ENCODE peak calls at places on chromosomes 12 and 14, in five cellular contexts. V is Caco-2; I is RCC 7860; P is stimulated activated CD8-positive, alpha-beta memory T cell treated with anti-CD3 and anti-CD28 coated beads, Interleukin-12 subunit alpha, Interleukin-12 subunit beta, amount 100 ng/mL, for 1 hour; M is NCI-H146. A is an unnamed sample.

GRCh38 chr12:91138337-91138905 is 27.1 kb upstream of the LUM start:
- DNase-seq in I (no peak), P (no peak), V (no peak), M (no peak), A (no peak)

GRCh38 chr12:47004634-47005033 is 74.8 kb upstream of the PCED1B start:
- DNase-seq in V (no peak), M (no peak), P (no peak), I (no peak), A (no peak)

GRCh38 chr12:102879144-102879763 is 37.8 kb downstream of the PAH start:
- DNase-seq in M (peak), P (no peak), I (peak), V (peak), A (peak)

GRCh38 chr12:75600146-75600545 is 88.7 kb upstream of the KRR1 start:
- DNase-seq in P (no peak), V (no peak), M (no peak), I (no peak), A (no peak)

GRCh38 chr12:131610181-131610580 is 100.7 kb upstream of the SFSWAP start:
- DNase-seq in I (no peak), V (no peak), P (no peak), M (no peak), A (no peak)

GRCh38 chr12:104377507-104377812 is 73.9 kb downstream of the EID3 start:
- DNase-seq in V (no peak), M (no peak), P (no peak), I (no peak), A (no peak)

GRCh38 chr12:86660488-86661171 is 404.4 kb upstream of the MGAT4C start:
- DNase-seq in I (peak), M (no peak), V (no peak), P (no peak), A (peak)

GRCh38 chr12:112353389-112353788 is 28.8 kb downstream of the HECTD4 start:
- DNase-seq in P (no peak), V (no peak), M (no peak), I (no peak), A (no peak)

GRCh38 chr14:39368261-39368959 is 63.8 kb downstream of the FBXO33 start:
- DNase-seq in M (peak), I (peak), P (peak), V (peak), A (peak)

GRCh38 chr12:95214466-95214865 is 2.8 kb downstream of the FGD6 start:
- DNase-seq in I (no peak), V (no peak), M (no peak), P (no peak), A (no peak)

GRCh38 chr12:54054442-54055332 is 1.1 kb downstream of the HOXC4 start:
- DNase-seq in P (no peak), M (no peak), I (no peak), V (no peak), A (no peak)

GRCh38 chr12:43795716-43796282 is 10.3 kb downstream of the TWF1 start:
- DNase-seq in I (no peak), V (peak), P (no peak), M (no peak), A (no peak)

GRCh38 chr12:110906516-110906915 is 13.9 kb downstream of the MYL2 start:
- DNase-seq in V (no peak), P (no peak), M (no peak), I (no peak), A (no peak)

GRCh38 chr12:30965613-30965985 is 39.1 kb downstream of the TSPAN11 start:
- DNase-seq in M (peak), V (peak), P (no peak), I (no peak), A (no peak)

GRCh38 chr14:94345344-94346072 is 22.4 kb upstream of the SERPINA6 start:
- DNase-seq in I (peak), V (no peak), M (no peak), P (no peak), A (no peak)

GRCh38 chr12:124381454-124382207 is 86.7 kb downstream of the RFLNA start:
- DNase-seq in I (no peak), M (no peak), V (peak), P (no peak), A (no peak)

GRCh38 chr12:63867026-63867425 is 22.5 kb downstream of the SRGAP1 start:
- DNase-seq in I (no peak), M (no peak), P (no peak), V (no peak), A (no peak)

GRCh38 chr12:52249041-52249461 is 16.0 kb downstream of the KRT7 start:
- DNase-seq in P (no peak), V (no peak), M (no peak), I (no peak), A (no peak)

GRCh38 chr12:116381744-116382455 is 104.4 kb upstream of the MED13L start:
- DNase-seq in V (peak), I (peak), P (no peak), M (no peak), A (no peak)

GRCh38 chr12:109827566-109828550 is 5.3 kb downstream of the TRPV4 start:
- DNase-seq in P (no peak), M (no peak), V (no peak), I (no peak), A (no peak)

GRCh38 chr12:3071107-3071506 is 6.1 kb upstream of the TSPAN9 start:
- DNase-seq in M (peak), P (no peak), I (no peak), V (no peak), A (no peak)

GRCh38 chr12:52169886-52170285 is 21.9 kb downstream of the KRT80 start:
- DNase-seq in P (no peak), M (no peak), V (no peak), I (no peak), A (no peak)

GRCh38 chr12:42565001-42565400 is 24.5 kb downstream of the PRICKLE1 start:
- DNase-seq in V (no peak), I (no peak), P (no peak), M (no peak), A (no peak)

GRCh38 chr14:51394391-51394790 is 154.3 kb downstream of the TMX1 start:
- DNase-seq in M (no peak), V (no peak), I (no peak), P (no peak), A (no peak)

GRCh38 chr14:20400965-20401593 is 12.2 kb downstream of the TEP1 start:
- DNase-seq in I (peak), V (no peak), M (no peak), P (no peak), A (no peak)

GRCh38 chr12:11171953-11172675 is 1.1 kb downstream of the SMIM10L1 start:
- DNase-seq in P (no peak), M (peak), I (peak), V (no peak), A (peak)

A was measured in NCI-H345.